ENCODE peak calls at places on chromosomes 7 and 10, in seven cellular contexts. One of them, this sample, is unnamed.

GRCh38 chr10:132911712-132912097 is 30.7 kb downstream of the CFAP46 start:
- DNase-seq in CD8-positive, alpha-beta T cell: no peak
- DNase-seq in psoas muscle: no peak
- DNase-seq in spleen: peak; percentile 31
- DNase-seq in CD4-positive, alpha-beta memory T cell: no peak
- DNase-seq in HL-60: no peak
- DNase-seq in PC-3: no peak
- DNase-seq in this sample: peak; percentile 22

GRCh38 chr10:63414481-63415260 is 51.1 kb downstream of the JMJD1C start:
- DNase-seq in CD8-positive, alpha-beta T cell: no peak
- DNase-seq in psoas muscle: no peak
- DNase-seq in spleen: no peak
- DNase-seq in CD4-positive, alpha-beta memory T cell: no peak
- DNase-seq in HL-60: no peak
- DNase-seq in PC-3: peak; percentile 100
- DNase-seq in this sample: no peak

GRCh38 chr10:122682522-122682921 is 17.1 kb downstream of the C10orf120 start:
- DNase-seq in CD8-positive, alpha-beta T cell: no peak
- DNase-seq in psoas muscle: no peak
- DNase-seq in spleen: no peak
- DNase-seq in CD4-positive, alpha-beta memory T cell: no peak
- DNase-seq in HL-60: no peak
- DNase-seq in PC-3: no peak
- DNase-seq in this sample: no peak

GRCh38 chr10:114359041-114359952 is 45.0 kb downstream of the AFAP1L2 start:
- DNase-seq in CD8-positive, alpha-beta T cell: no peak
- DNase-seq in psoas muscle: no peak
- DNase-seq in spleen: no peak
- DNase-seq in CD4-positive, alpha-beta memory T cell: no peak
- DNase-seq in HL-60: no peak
- DNase-seq in PC-3: peak; percentile 56
- DNase-seq in this sample: no peak

GRCh38 chr10:71285180-71285545 is 33.9 kb upstream of the SLC29A3 start:
- DNase-seq in CD8-positive, alpha-beta T cell: no peak
- DNase-seq in psoas muscle: peak; percentile 76
- DNase-seq in spleen: no peak
- DNase-seq in CD4-positive, alpha-beta memory T cell: no peak
- DNase-seq in HL-60: no peak
- DNase-seq in PC-3: peak; percentile 47
- DNase-seq in this sample: no peak

GRCh38 chr7:33873981-33874750 is 31.2 kb upstream of the BMPER start:
- DNase-seq in CD8-positive, alpha-beta T cell: no peak
- DNase-seq in psoas muscle: no peak
- DNase-seq in spleen: no peak
- DNase-seq in CD4-positive, alpha-beta memory T cell: no peak
- DNase-seq in HL-60: no peak
- DNase-seq in PC-3: peak; percentile 88
- DNase-seq in this sample: no peak

GRCh38 chr7:1586827-1587705 is 17.2 kb upstream of the PSMG3 start:
- DNase-seq in CD8-positive, alpha-beta T cell: no peak
- DNase-seq in psoas muscle: no peak
- DNase-seq in spleen: no peak
- DNase-seq in CD4-positive, alpha-beta memory T cell: no peak
- DNase-seq in HL-60: no peak
- DNase-seq in PC-3: no peak
- DNase-seq in this sample: no peak

GRCh38 chr10:78165617-78166016 is 132.0 kb downstream of the RPS24 start:
- DNase-seq in CD8-positive, alpha-beta T cell: no peak
- DNase-seq in psoas muscle: no peak
- DNase-seq in spleen: no peak
- DNase-seq in CD4-positive, alpha-beta memory T cell: no peak
- DNase-seq in HL-60: no peak
- DNase-seq in PC-3: peak; percentile 83
- DNase-seq in this sample: no peak

GRCh38 chr10:132506711-132507466 is 30.7 kb upstream of the INPP5A start:
- DNase-seq in CD8-positive, alpha-beta T cell: no peak
- DNase-seq in psoas muscle: peak; percentile 77
- DNase-seq in spleen: peak; percentile 56
- DNase-seq in CD4-positive, alpha-beta memory T cell: no peak
- DNase-seq in HL-60: no peak
- DNase-seq in PC-3: peak; percentile 11
- DNase-seq in this sample: peak; percentile 65

GRCh38 chr10:132804785-132805426 is 19.0 kb upstream of the NKX6-2 start:
- DNase-seq in CD8-positive, alpha-beta T cell: no peak
- DNase-seq in psoas muscle: peak; percentile 32
- DNase-seq in spleen: no peak
- DNase-seq in CD4-positive, alpha-beta memory T cell: no peak
- DNase-seq in HL-60: no peak
- DNase-seq in PC-3: no peak
- DNase-seq in this sample: peak; percentile 59

GRCh38 chr10:34994565-34995142 is 95.5 kb downstream of the CUL2 start:
- DNase-seq in CD8-positive, alpha-beta T cell: no peak
- DNase-seq in psoas muscle: no peak
- DNase-seq in spleen: no peak
- DNase-seq in CD4-positive, alpha-beta memory T cell: peak; percentile 73
- DNase-seq in HL-60: peak; percentile 84
- DNase-seq in PC-3: peak; percentile 100
- DNase-seq in this sample: no peak

GRCh38 chr10:68271104-68271882 is 39.4 kb upstream of the ATOH7 start:
- DNase-seq in CD8-positive, alpha-beta T cell: no peak
- DNase-seq in psoas muscle: no peak
- DNase-seq in spleen: no peak
- DNase-seq in CD4-positive, alpha-beta memory T cell: no peak
- DNase-seq in HL-60: no peak
- DNase-seq in PC-3: no peak
- DNase-seq in this sample: no peak

GRCh38 chr10:16967866-16968721 is 150.9 kb upstream of the RSU1 start:
- DNase-seq in CD8-positive, alpha-beta T cell: no peak
- DNase-seq in psoas muscle: no peak
- DNase-seq in spleen: no peak
- DNase-seq in CD4-positive, alpha-beta memory T cell: no peak
- DNase-seq in HL-60: no peak
- DNase-seq in PC-3: peak; percentile 64
- DNase-seq in this sample: no peak

GRCh38 chr10:32000937-32001336 is 55.3 kb downstream of the KIF5B start:
- DNase-seq in CD8-positive, alpha-beta T cell: no peak
- DNase-seq in psoas muscle: no peak
- DNase-seq in spleen: no peak
- DNase-seq in CD4-positive, alpha-beta memory T cell: no peak
- DNase-seq in HL-60: no peak
- DNase-seq in PC-3: no peak
- DNase-seq in this sample: no peak

GRCh38 chr7:79051915-79052314 is 401.6 kb downstream of the MAGI2 start:
- DNase-seq in CD8-positive, alpha-beta T cell: no peak
- DNase-seq in psoas muscle: no peak
- DNase-seq in spleen: no peak
- DNase-seq in CD4-positive, alpha-beta memory T cell: no peak
- DNase-seq in HL-60: no peak
- DNase-seq in PC-3: no peak
- DNase-seq in this sample: no peak

GRCh38 chr7:11716185-11716584 is 115.8 kb downstream of the THSD7A start:
- DNase-seq in CD8-positive, alpha-beta T cell: no peak
- DNase-seq in psoas muscle: no peak
- DNase-seq in spleen: no peak
- DNase-seq in CD4-positive, alpha-beta memory T cell: no peak
- DNase-seq in HL-60: no peak
- DNase-seq in PC-3: peak; percentile 80
- DNase-seq in this sample: peak; percentile 49

DNA sequence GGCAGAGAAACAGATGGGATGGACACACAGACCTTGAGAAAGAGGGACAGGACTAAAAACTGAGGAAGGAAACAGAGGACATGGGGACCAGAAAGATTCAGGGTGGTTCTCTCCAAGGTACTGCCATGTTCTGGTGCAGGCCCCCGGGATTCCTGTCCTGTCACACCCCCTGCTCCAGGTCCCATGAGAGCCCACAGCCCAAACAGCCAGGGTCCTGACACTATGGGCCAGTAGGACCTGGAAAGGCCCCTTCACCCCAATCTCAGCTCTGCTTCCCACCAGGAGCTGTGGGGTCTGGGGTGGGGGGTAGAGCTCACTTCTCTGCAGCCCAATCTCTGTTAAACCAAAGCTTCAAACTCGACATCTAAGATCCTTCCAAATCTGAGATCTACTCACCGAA is 21.2 kb downstream of the PDIA4 start:
- DNase-seq in CD8-positive, alpha-beta T cell: no peak
- DNase-seq in psoas muscle: no peak
- DNase-seq in spleen: peak; percentile 53
- DNase-seq in CD4-positive, alpha-beta memory T cell: no peak
- DNase-seq in HL-60: no peak
- DNase-seq in PC-3: no peak
- DNase-seq in this sample: no peak
- H3K27ac ChIP-seq in CD8-positive, alpha-beta T cell: no peak overlapping the region
- H3K27ac ChIP-seq in psoas muscle: no peak overlapping the region
- H3K27ac ChIP-seq in spleen: no peak overlapping the region
- H3K27ac ChIP-seq in CD4-positive, alpha-beta memory T cell: no peak overlapping the region
- H3K27ac ChIP-seq in HL-60: no peak overlapping the region
- H3K27ac ChIP-seq in PC-3: no peak overlapping the region
- H3K27ac ChIP-seq in this sample: no peak overlapping the region

DNA sequence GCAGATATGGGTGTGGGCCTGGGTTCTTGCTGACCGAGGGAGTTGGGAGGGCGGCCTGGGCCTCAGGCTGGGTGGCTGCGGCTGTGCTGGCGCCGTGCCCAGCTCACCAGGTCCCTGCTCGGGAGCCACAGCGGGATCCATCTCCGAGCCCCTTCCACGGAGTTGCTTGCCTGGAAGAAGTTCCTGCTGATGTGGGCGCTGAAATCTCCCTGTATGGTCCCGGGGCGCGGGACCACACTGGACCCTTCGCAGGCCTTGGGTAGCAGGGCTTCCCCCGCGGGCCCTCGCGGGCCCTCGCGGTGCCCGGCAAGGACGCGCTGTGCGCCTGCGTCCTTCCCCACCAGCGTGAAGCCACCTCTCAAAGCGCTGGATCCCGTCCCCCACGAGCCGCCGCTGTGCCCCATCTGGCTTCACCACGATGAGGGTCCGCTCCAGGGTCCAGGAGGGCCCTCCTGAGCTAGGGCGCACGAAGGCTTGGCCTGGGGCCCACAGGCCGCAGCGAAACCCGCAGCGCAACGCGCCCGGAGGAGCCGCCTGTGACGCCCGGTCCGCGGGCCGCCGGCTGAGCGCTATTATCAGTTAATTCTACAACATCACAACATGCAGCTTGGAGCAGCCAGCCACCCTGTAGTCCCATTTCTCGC is 31.5 kb downstream of the RAB19 start:
- DNase-seq in CD8-positive, alpha-beta T cell: no peak
- DNase-seq in psoas muscle: no peak
- DNase-seq in spleen: peak; percentile 58
- DNase-seq in CD4-positive, alpha-beta memory T cell: no peak
- DNase-seq in HL-60: no peak
- DNase-seq in PC-3: no peak
- DNase-seq in this sample: peak; percentile 61
- H3K4me3 ChIP-seq in CD8-positive, alpha-beta T cell: no peak overlapping the region
- H3K4me3 ChIP-seq in psoas muscle: peak overlapping the region; percentile 12
- H3K4me3 ChIP-seq in spleen: no peak overlapping the region
- H3K4me3 ChIP-seq in CD4-positive, alpha-beta memory T cell: no peak overlapping the region
- H3K4me3 ChIP-seq in HL-60: no peak overlapping the region
- H3K4me3 ChIP-seq in PC-3: no peak overlapping the region
- H3K4me3 ChIP-seq in this sample: no peak overlapping the region

DNA sequence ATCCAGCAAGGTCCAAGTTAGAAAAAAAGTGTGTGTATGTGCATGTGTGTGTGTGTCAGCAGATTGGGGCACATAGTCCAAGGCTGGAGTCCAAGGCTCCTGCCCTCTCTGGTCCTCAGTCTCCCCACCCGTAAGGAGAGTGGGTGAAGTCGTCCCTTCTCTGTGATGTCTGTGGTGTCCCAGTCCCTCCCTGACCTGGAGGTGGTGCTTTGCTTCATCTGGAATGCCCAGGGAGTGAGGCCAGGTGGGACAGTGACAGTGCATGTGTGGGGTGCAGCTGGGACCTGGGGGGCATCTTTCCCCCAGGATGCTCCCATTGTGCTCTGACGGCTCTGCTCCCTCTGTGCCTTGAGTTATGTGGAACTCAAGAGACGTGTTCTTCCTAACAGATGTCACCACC is 18.0 kb downstream of the AQP1 start:
- DNase-seq in CD8-positive, alpha-beta T cell: no peak
- DNase-seq in psoas muscle: no peak
- DNase-seq in spleen: no peak
- DNase-seq in CD4-positive, alpha-beta memory T cell: no peak
- DNase-seq in HL-60: no peak
- DNase-seq in PC-3: no peak
- DNase-seq in this sample: peak; percentile 35
- H3K27ac ChIP-seq in CD8-positive, alpha-beta T cell: no peak overlapping the region
- H3K27ac ChIP-seq in psoas muscle: no peak overlapping the region
- H3K27ac ChIP-seq in spleen: no peak overlapping the region
- H3K27ac ChIP-seq in CD4-positive, alpha-beta memory T cell: no peak overlapping the region
- H3K27ac ChIP-seq in HL-60: no peak overlapping the region
- H3K27ac ChIP-seq in PC-3: no peak overlapping the region
- H3K27ac ChIP-seq in this sample: no peak overlapping the region

DNA sequence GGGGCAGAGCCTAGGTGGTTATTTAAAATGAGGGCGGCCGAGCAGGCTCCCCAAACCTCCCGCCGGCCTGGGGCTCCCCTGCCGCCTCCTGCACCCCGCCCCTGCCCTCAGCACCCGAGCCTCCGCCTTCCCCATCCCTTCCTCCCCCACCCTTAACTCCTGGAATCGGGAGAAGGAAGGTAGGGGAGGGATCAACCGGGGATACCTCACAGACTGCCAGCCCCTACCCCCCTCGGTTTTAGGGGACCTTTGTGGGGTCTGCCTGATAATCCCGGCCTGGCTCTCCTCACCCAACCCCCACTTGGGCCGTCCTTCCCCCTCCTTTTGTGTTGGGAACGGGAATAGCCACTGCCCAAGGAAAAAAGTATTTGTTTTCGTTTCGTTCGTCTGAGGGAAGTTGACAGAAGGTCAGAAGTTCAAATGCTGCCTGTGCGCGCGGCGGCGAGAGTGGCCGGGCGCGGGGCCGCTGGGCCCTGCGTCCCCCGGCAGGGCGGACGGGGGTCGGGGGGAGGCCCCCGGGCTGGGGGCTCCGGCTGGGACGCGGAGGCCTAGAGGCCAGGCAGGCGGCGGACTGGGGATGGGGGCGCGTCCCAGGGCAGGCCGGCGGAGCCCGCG is 2.8 kb downstream of the SHH start:
- DNase-seq in CD8-positive, alpha-beta T cell: no peak
- DNase-seq in psoas muscle: no peak
- DNase-seq in spleen: peak; percentile 58
- DNase-seq in CD4-positive, alpha-beta memory T cell: peak; percentile 15
- DNase-seq in HL-60: no peak
- DNase-seq in PC-3: no peak
- DNase-seq in this sample: no peak
- H3K4me3 ChIP-seq in CD8-positive, alpha-beta T cell: no peak overlapping the region
- H3K4me3 ChIP-seq in psoas muscle: peak overlapping the region; percentile 32
- H3K4me3 ChIP-seq in spleen: no peak overlapping the region
- H3K4me3 ChIP-seq in CD4-positive, alpha-beta memory T cell: no peak overlapping the region
- H3K4me3 ChIP-seq in HL-60: no peak overlapping the region
- H3K4me3 ChIP-seq in PC-3: peak overlapping the region; percentile 65
- H3K4me3 ChIP-seq in this sample: peak overlapping the region; percentile 64

DNA sequence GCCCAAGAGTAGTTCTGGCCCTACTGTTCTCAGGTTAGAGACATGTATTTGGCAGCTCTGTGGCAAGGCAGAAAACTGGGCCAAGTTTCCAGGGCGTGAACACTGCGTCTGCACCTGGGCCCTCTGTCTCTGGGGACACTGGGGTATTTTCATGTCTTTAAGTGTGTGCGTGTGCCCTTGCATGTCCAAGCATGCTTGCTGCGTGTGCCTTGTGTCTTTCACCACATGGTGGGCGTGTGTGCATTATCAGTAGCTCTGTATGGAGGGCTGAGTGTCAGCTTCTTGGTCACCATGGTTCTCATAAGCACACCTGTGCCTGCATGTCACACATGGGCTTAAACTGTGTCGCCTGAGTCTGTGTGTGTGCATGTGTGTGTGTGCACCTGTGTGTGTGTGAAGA is 69.3 kb downstream of the HIPK2 start:
- DNase-seq in CD8-positive, alpha-beta T cell: no peak
- DNase-seq in psoas muscle: no peak
- DNase-seq in spleen: no peak
- DNase-seq in CD4-positive, alpha-beta memory T cell: no peak
- DNase-seq in HL-60: no peak
- DNase-seq in PC-3: no peak
- DNase-seq in this sample: no peak
- H3K27ac ChIP-seq in CD8-positive, alpha-beta T cell: no peak overlapping the region
- H3K27ac ChIP-seq in psoas muscle: no peak overlapping the region
- H3K27ac ChIP-seq in spleen: no peak overlapping the region
- H3K27ac ChIP-seq in CD4-positive, alpha-beta memory T cell: no peak overlapping the region
- H3K27ac ChIP-seq in HL-60: no peak overlapping the region
- H3K27ac ChIP-seq in PC-3: no peak overlapping the region
- H3K27ac ChIP-seq in this sample: no peak overlapping the region

This sample was measured in kidney.